ENCODE peak calls at places on chromosomes 12 and 14, in nine cellular contexts. O is adrenal gland; X is cardiac fibroblast; K is lower leg skin; Y is EL; M is activated CD8-positive, alpha-beta memory T cell treated with anti-CD3 and anti-CD28 coated beads for 4 hours; J is glutamatergic neuron; T is RKO; W is CD8-positive, alpha-beta T cell. A is an unnamed sample.

GRCh38 chr12:79689477-79690155 is 1.1 kb downstream of the PAWR start:
- DNase-seq in O (peak; percentile 56), X (peak; percentile 70), K (peak; percentile 88), Y (peak; percentile 56), M (no peak), J (peak; percentile 60), T (peak; percentile 74), W (no peak), A (peak; percentile 45)

GRCh38 chr12:113241191-113242017 is 20.1 kb downstream of the TPCN1 start:
- DNase-seq in O (peak; percentile 38), X (peak; percentile 96), K (peak; percentile 84), Y (peak; percentile 95), M (no peak), J (peak; percentile 22), T (no peak), W (no peak), A (peak; percentile 88)

GRCh38 chr12:104933128-104933527 is 25.0 kb downstream of the SLC41A2 start:
- DNase-seq in O (no peak), X (no peak), K (no peak), Y (no peak), M (no peak), J (no peak), T (no peak), W (no peak), A (no peak)

GRCh38 chr12:93733358-93733757 is 56.2 kb downstream of the CRADD start:
- DNase-seq in O (no peak), X (peak; percentile 37), K (no peak), Y (no peak), M (no peak), J (no peak), T (no peak), W (no peak), A (no peak)

GRCh38 chr12:89379839-89380467 is 27.7 kb upstream of the DUSP6 start:
- DNase-seq in O (no peak), X (no peak), K (no peak), Y (no peak), M (no peak), J (no peak), T (no peak), W (no peak), A (no peak)

GRCh38 chr12:91778091-91778819 is 367.4 kb downstream of the BTG1 start:
- DNase-seq in O (no peak), X (no peak), K (no peak), Y (peak; percentile 8), M (no peak), J (no peak), T (no peak), W (no peak), A (no peak)

GRCh38 chr12:91601057-91601456 is 418.4 kb upstream of the DCN start:
- DNase-seq in O (no peak), X (no peak), K (no peak), Y (no peak), M (no peak), J (no peak), T (no peak), W (no peak), A (no peak)

GRCh38 chr12:94565683-94566082 is 84.7 kb downstream of the TMCC3 start:
- DNase-seq in O (no peak), X (no peak), K (peak; percentile 25), Y (no peak), M (no peak), J (no peak), T (no peak), W (no peak), A (no peak)

GRCh38 chr12:67096533-67097318 is 172.4 kb upstream of the CAND1 start:
- DNase-seq in O (no peak), X (peak; percentile 3), K (no peak), Y (peak; percentile 6), M (no peak), J (no peak), T (peak; percentile 62), W (no peak), A (no peak)

GRCh38 chr12:47079894-47080724 is at the start of gene AMIGO2:
- DNase-seq in O (peak; percentile 70), X (peak; percentile 59), K (peak; percentile 90), Y (peak; percentile 61), M (peak; percentile 6), J (peak; percentile 46), T (no peak), W (peak; percentile 41), A (peak; percentile 58)

GRCh38 chr12:65832217-65832616 is 7.9 kb downstream of the HMGA2 start:
- DNase-seq in O (no peak), X (peak; percentile 35), K (no peak), Y (no peak), M (no peak), J (no peak), T (peak; percentile 47), W (no peak), A (peak; percentile 48)

GRCh38 chr14:39431416-39432178 is 636 bp downstream of the FBXO33 start:
- DNase-seq in O (peak; percentile 49), X (peak; percentile 41), K (peak; percentile 91), Y (peak; percentile 47), M (peak; percentile 8), J (peak; percentile 70), T (peak; percentile 60), W (peak; percentile 52), A (peak; percentile 47)

GRCh38 chr12:56581418-56582145 is 48.5 kb downstream of the BAZ2A start:
- DNase-seq in O (no peak), X (peak; percentile 34), K (no peak), Y (peak; percentile 55), M (no peak), J (no peak), T (no peak), W (peak; percentile 39), A (peak; percentile 36)

GRCh38 chr14:85565862-85566296 is 35.9 kb downstream of the FLRT2 start:
- DNase-seq in O (no peak), X (peak; percentile 85), K (no peak), Y (peak; percentile 60), M (no peak), J (no peak), T (peak; percentile 0), W (no peak), A (no peak)

GRCh38 chr14:59161571-59162175 is 26.8 kb upstream of the DAAM1 start:
- DNase-seq in O (no peak), X (peak; percentile 91), K (no peak), Y (peak; percentile 25), M (no peak), J (peak; percentile 25), T (peak; percentile 9), W (no peak), A (peak; percentile 84)

GRCh38 chr12:3704512-3705348 is 48.2 kb downstream of the CRACR2A start:
- DNase-seq in O (no peak), X (peak; percentile 65), K (no peak), Y (no peak), M (no peak), J (no peak), T (no peak), W (no peak), A (peak; percentile 48)

GRCh38 chr14:69037790-69038448 is 58.8 kb upstream of the ACTN1 start:
- DNase-seq in O (no peak), X (peak; percentile 71), K (no peak), Y (peak; percentile 67), M (no peak), J (no peak), T (peak; percentile 74), W (no peak), A (no peak)

GRCh38 chr14:53501361-53502320 is 348.5 kb upstream of the DDHD1 start:
- DNase-seq in O (no peak), X (no peak), K (no peak), Y (peak; percentile 62), M (no peak), J (no peak), T (no peak), W (no peak), A (no peak)

GRCh38 chr12:89960011-89960507 is 251.4 kb upstream of the ATP2B1 start:
- DNase-seq in O (no peak), X (peak; percentile 83), K (no peak), Y (peak; percentile 63), M (no peak), J (no peak), T (no peak), W (no peak), A (no peak)